ENCODE peak calls at places on chromosomes 4 and X, in five cellular contexts. One of them, this sample, is unnamed.

GRCh38 chrX:72712094-72712755 is 1.9 kb downstream of the PHKA1 start:
- DNase-seq in WTC11: no peak
- DNase-seq in coronary artery: no peak
- DNase-seq in MCF 10A: no peak
- DNase-seq in A549: no peak
- DNase-seq in this sample: no peak

GRCh38 chr4:98181815-98182214 is 38.5 kb upstream of the STPG2 start:
- DNase-seq in WTC11: no peak
- DNase-seq in coronary artery: no peak
- DNase-seq in MCF 10A: peak
- DNase-seq in A549: no peak
- DNase-seq in this sample: no peak

GRCh38 chr4:81093720-81094401 is 63.4 kb downstream of the BMP3 start:
- DNase-seq in WTC11: no peak
- DNase-seq in coronary artery: no peak
- DNase-seq in MCF 10A: no peak
- DNase-seq in A549: no peak
- DNase-seq in this sample: no peak

GRCh38 chrX:120457766-120458180 is 11.3 kb downstream of the LAMP2 start:
- DNase-seq in WTC11: no peak
- DNase-seq in coronary artery: no peak
- DNase-seq in MCF 10A: peak
- DNase-seq in A549: no peak
- DNase-seq in this sample: no peak

GRCh38 chrX:150752124-150752523 is 58.9 kb downstream of the MTMR1 start:
- DNase-seq in WTC11: no peak
- DNase-seq in coronary artery: no peak
- DNase-seq in MCF 10A: no peak
- DNase-seq in A549: no peak
- DNase-seq in this sample: no peak

GRCh38 chr4:25949166-25949748 is 35.2 kb downstream of the SMIM20 start:
- DNase-seq in WTC11: peak
- DNase-seq in coronary artery: no peak
- DNase-seq in MCF 10A: no peak
- DNase-seq in A549: no peak
- DNase-seq in this sample: no peak

GRCh38 chr4:76548704-76549103 is 113.7 kb downstream of the SHROOM3 start:
- DNase-seq in WTC11: no peak
- DNase-seq in coronary artery: no peak
- DNase-seq in MCF 10A: no peak
- DNase-seq in A549: no peak
- DNase-seq in this sample: no peak

GRCh38 chrX:41923257-41923924 is at the start of gene CASK:
- DNase-seq in WTC11: peak
- DNase-seq in coronary artery: peak
- DNase-seq in MCF 10A: peak
- DNase-seq in A549: peak
- DNase-seq in this sample: peak

GRCh38 chr4:102335616-102336015 is 9.7 kb downstream of the SLC39A8 start:
- DNase-seq in WTC11: no peak
- DNase-seq in coronary artery: no peak
- DNase-seq in MCF 10A: no peak
- DNase-seq in A549: no peak
- DNase-seq in this sample: no peak

GRCh38 chr4:48035952-48036351 is 19.4 kb downstream of the NIPAL1 start:
- DNase-seq in WTC11: no peak
- DNase-seq in coronary artery: no peak
- DNase-seq in MCF 10A: no peak
- DNase-seq in A549: no peak
- DNase-seq in this sample: no peak

GRCh38 chr4:2254665-2255500 is 7.0 kb downstream of the MXD4 start:
- DNase-seq in WTC11: peak
- DNase-seq in coronary artery: no peak
- DNase-seq in MCF 10A: no peak
- DNase-seq in A549: no peak
- DNase-seq in this sample: no peak

GRCh38 chr4:3074846-3075651 is 568 bp downstream of the HTT start:
- DNase-seq in WTC11: peak
- DNase-seq in coronary artery: peak
- DNase-seq in MCF 10A: peak
- DNase-seq in A549: peak
- DNase-seq in this sample: peak

GRCh38 chr4:7186081-7186480 is 6.3 kb upstream of the SORCS2 start:
- DNase-seq in WTC11: peak
- DNase-seq in coronary artery: peak
- DNase-seq in MCF 10A: peak
- DNase-seq in A549: peak
- DNase-seq in this sample: no peak

GRCh38 chr4:2790583-2791517 is 2.0 kb upstream of the SH3BP2 start:
- DNase-seq in WTC11: peak
- DNase-seq in coronary artery: peak
- DNase-seq in MCF 10A: no peak
- DNase-seq in A549: no peak
- DNase-seq in this sample: no peak

GRCh38 chr4:26780524-26780923 is 80.1 kb upstream of the STIM2 start:
- DNase-seq in WTC11: no peak
- DNase-seq in coronary artery: no peak
- DNase-seq in MCF 10A: peak
- DNase-seq in A549: no peak
- DNase-seq in this sample: no peak

GRCh38 chrX:55524487-55524886 is 34.8 kb upstream of the USP51 start:
- DNase-seq in WTC11: no peak
- DNase-seq in coronary artery: no peak
- DNase-seq in MCF 10A: no peak
- DNase-seq in A549: no peak
- DNase-seq in this sample: no peak
- TF ChIP-seq CTCF in WTC11: no peak
- TF ChIP-seq CTCF in coronary artery: no peak
- TF ChIP-seq CTCF in MCF 10A: no peak
- TF ChIP-seq CTCF in A549: no peak
- TF ChIP-seq CTCF in this sample: no peak

GRCh38 chr4:114385195-114385985 is 213.2 kb upstream of the UGT8 start:
- DNase-seq in WTC11: no peak
- DNase-seq in coronary artery: no peak
- DNase-seq in MCF 10A: no peak
- DNase-seq in A549: no peak
- DNase-seq in this sample: no peak

GRCh38 chr4:114383721-114384120 is 214.9 kb upstream of the UGT8 start:
- DNase-seq in WTC11: no peak
- DNase-seq in coronary artery: no peak
- DNase-seq in MCF 10A: peak
- DNase-seq in A549: no peak
- DNase-seq in this sample: no peak

GRCh38 chr4:114386637-114387233 is 211.9 kb upstream of the UGT8 start:
- DNase-seq in WTC11: no peak
- DNase-seq in coronary artery: no peak
- DNase-seq in MCF 10A: peak
- DNase-seq in A549: no peak
- DNase-seq in this sample: no peak

GRCh38 chr4:114383055-114383454 is 215.6 kb upstream of the UGT8 start:
- DNase-seq in WTC11: no peak
- DNase-seq in coronary artery: no peak
- DNase-seq in MCF 10A: no peak
- DNase-seq in A549: no peak
- DNase-seq in this sample: no peak

GRCh38 chr4:114384629-114385028 is 214.0 kb upstream of the UGT8 start:
- DNase-seq in WTC11: no peak
- DNase-seq in coronary artery: no peak
- DNase-seq in MCF 10A: peak
- DNase-seq in A549: no peak
- DNase-seq in this sample: no peak
- TF ChIP-seq CTCF in WTC11: no peak
- TF ChIP-seq CTCF in coronary artery: no peak
- TF ChIP-seq CTCF in MCF 10A: peak
- TF ChIP-seq CTCF in A549: peak
- TF ChIP-seq CTCF in this sample: peak

DNA sequence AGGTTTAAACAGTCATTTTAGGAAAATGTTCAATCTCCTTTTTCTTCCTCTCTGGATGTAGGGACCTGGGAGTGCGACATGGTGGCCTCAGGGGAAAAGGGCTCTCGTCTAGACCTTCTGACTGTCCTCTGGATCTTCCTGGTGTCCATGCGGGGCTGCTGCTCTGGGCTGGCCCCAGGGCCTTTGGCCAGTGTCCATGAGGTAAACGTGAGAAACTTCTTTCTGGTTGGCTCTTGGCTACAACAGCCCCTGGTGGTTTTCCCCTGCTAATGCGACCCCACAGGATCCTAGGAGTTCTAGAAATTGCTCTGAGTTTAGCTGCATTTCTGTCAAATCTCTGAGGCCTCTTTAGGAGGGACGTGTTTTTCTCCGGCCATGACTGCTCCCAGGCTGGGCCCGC is 85.7 kb downstream of the MFAP3L start:
- DNase-seq in WTC11: peak
- DNase-seq in coronary artery: no peak
- DNase-seq in MCF 10A: no peak
- DNase-seq in A549: no peak
- DNase-seq in this sample: no peak
- TF ChIP-seq CTCF in WTC11: peak
- TF ChIP-seq CTCF in coronary artery: no peak
- TF ChIP-seq CTCF in MCF 10A: no peak
- TF ChIP-seq CTCF in A549: no peak
- TF ChIP-seq CTCF in this sample: no peak

GRCh38 chr4:82491251-82491960 is 61.0 kb downstream of the ENOPH1 start:
- DNase-seq in WTC11: no peak
- DNase-seq in coronary artery: no peak
- DNase-seq in MCF 10A: no peak
- DNase-seq in A549: no peak
- DNase-seq in this sample: no peak
- TF ChIP-seq CTCF in WTC11: no peak
- TF ChIP-seq CTCF in coronary artery: no peak
- TF ChIP-seq CTCF in MCF 10A: no peak
- TF ChIP-seq CTCF in A549: no peak
- TF ChIP-seq CTCF in this sample: no peak

DNA sequence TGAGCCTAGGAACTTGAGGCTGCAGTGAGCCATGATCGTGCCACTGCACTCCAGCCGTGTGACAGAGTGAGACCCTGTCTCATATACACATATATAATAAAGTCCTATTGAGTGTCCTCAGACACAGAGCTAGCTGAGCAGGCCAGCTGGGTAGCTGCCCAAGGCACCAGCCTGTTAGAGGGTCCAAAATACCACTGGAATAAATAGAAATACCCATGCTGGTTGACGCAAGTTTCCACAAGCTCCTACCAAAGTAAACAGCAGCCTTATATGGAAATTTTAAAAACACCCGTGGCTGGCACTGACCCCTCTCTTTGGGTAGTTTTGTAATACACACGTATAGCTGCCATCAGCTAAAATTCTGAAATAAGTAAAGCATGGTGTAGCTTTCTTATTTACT is 348.6 kb downstream of the BCOR start:
- DNase-seq in WTC11: no peak
- DNase-seq in coronary artery: no peak
- DNase-seq in MCF 10A: no peak
- DNase-seq in A549: no peak
- DNase-seq in this sample: no peak
- TF ChIP-seq CTCF in WTC11: no peak
- TF ChIP-seq CTCF in coronary artery: no peak
- TF ChIP-seq CTCF in MCF 10A: no peak
- TF ChIP-seq CTCF in A549: no peak
- TF ChIP-seq CTCF in this sample: no peak

GRCh38 chr4:177547985-177548384 is 105.7 kb upstream of the AGA start:
- DNase-seq in WTC11: no peak
- DNase-seq in coronary artery: no peak
- DNase-seq in MCF 10A: no peak
- DNase-seq in A549: no peak
- DNase-seq in this sample: no peak

GRCh38 chr4:177546745-177547144 is 104.5 kb upstream of the AGA start:
- DNase-seq in WTC11: no peak
- DNase-seq in coronary artery: no peak
- DNase-seq in MCF 10A: no peak
- DNase-seq in A549: no peak
- DNase-seq in this sample: no peak
- TF ChIP-seq CTCF in WTC11: no peak
- TF ChIP-seq CTCF in coronary artery: no peak
- TF ChIP-seq CTCF in MCF 10A: no peak
- TF ChIP-seq CTCF in A549: no peak
- TF ChIP-seq CTCF in this sample: peak

DNA sequence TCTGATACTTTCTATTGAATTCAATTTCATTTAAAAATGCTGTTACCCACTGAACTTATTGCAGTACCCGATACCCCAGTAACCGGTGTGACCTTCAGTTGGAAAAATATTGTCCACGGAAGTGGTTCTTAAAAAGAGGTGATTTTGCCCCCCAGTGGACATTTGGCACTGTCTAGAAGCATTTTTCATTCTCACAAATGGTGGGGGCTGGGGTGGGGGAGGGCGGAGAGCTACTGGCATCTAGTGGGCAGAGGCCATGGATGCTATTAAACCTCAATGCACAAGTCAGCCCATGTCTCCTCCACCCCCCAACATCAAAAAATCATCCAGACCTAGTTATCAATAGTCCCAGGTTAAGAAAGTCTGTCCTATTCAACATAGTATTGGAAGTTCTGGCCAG is 19.6 kb upstream of the CHM start:
- DNase-seq in WTC11: no peak
- DNase-seq in coronary artery: no peak
- DNase-seq in MCF 10A: no peak
- DNase-seq in A549: no peak
- DNase-seq in this sample: no peak
- TF ChIP-seq CTCF in WTC11: no peak
- TF ChIP-seq CTCF in coronary artery: no peak
- TF ChIP-seq CTCF in MCF 10A: no peak
- TF ChIP-seq CTCF in A549: no peak
- TF ChIP-seq CTCF in this sample: peak

DNA sequence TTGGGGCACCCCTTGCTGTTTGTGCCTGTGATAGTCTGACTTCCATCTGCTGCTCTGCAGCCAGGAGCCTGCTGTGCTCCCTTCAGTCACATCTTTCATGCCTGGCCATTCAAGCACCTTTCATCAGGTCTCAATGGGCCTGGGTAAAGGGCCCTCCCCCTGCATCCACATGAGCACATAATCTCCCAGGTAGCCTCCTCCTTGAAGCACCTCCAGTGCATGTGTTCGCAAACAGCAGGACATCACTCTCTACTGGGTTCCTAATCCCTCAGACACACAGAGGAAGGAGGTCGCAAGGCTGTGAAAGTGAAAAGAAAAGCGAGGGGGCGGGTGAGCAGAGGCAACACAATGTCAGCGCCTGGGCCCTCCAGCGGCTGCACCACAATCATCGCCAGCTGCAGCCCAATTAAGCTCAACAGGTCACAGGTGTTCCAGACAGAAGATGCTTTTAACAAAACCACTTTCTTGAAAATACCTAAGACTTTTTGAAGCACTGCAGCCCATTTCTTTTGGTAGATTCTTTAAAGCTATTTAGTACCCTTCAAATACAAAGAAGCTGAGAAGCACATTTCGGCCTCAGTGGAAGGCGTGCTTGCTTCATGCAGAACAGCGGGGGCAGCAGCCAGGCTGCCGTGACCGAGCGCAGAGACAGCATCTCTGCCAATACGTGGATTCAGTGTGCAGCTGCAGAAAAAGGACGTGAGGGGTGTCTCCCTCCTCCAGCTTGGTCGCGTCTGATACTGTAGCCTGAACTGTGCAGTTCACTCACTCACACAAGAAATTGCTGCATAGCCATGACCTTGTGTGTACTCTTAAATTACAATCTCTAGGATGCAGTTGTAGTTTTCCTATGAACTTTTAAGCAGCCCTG is 92.2 kb upstream of the SPRY1 start:
- DNase-seq in WTC11: peak
- DNase-seq in coronary artery: no peak
- DNase-seq in MCF 10A: no peak
- DNase-seq in A549: no peak
- DNase-seq in this sample: no peak
- TF ChIP-seq CTCF in WTC11: no peak
- TF ChIP-seq CTCF in coronary artery: no peak
- TF ChIP-seq CTCF in MCF 10A: no peak
- TF ChIP-seq CTCF in A549: no peak
- TF ChIP-seq CTCF in this sample: no peak